ENCODE peak calls at places on chromosomes 2 and 18, in six cellular contexts. U is neuronal stem cell, A is H1, K is H9, Y is IMR-90, W is mesendoderm. X is an unnamed sample.
A peak's percentile ranks its signal among the peaks of the same experiment; 100 is the strongest.

GRCh38 chr2:3291750-3292149 is 85.9 kb downstream of the EIPR1 start:
- DNase-seq in U (no peak), A (no peak), K (no peak), Y (no peak), W (no peak), X (no peak)

GRCh38 chr2:8334866-8335325 is 347.0 kb upstream of the ID2 start:
- DNase-seq in U (no peak), A (no peak), K (no peak), Y (no peak), W (no peak), X (no peak)

GRCh38 chr2:54845094-54845493 is 121.6 kb downstream of the EML6 start:
- DNase-seq in U (no peak), A (no peak), K (no peak), Y (no peak), W (no peak), X (no peak)

GRCh38 chr2:10124538-10125045 is 2.1 kb downstream of the RRM2 start:
- DNase-seq in U (peak; percentile 60), A (no peak), K (no peak), Y (peak; percentile 82), W (peak; percentile 82), X (peak; percentile 83)

GRCh38 chr2:182541268-182541667 is 114.4 kb upstream of the PDE1A start:
- DNase-seq in U (no peak), A (no peak), K (no peak), Y (no peak), W (no peak), X (no peak)

GRCh38 chr2:69954069-69954468 is 7.4 kb downstream of the ASPRV1 start:
- DNase-seq in U (no peak), A (no peak), K (no peak), Y (no peak), W (no peak), X (no peak)

GRCh38 chr2:217947341-217948316 is 55.2 kb downstream of the TNS1 start:
- DNase-seq in U (no peak), A (peak; percentile 49), K (peak; percentile 74), Y (no peak), W (peak; percentile 85), X (no peak)

GRCh38 chr2:105376789-105377231 is 22.0 kb downstream of the FHL2 start:
- DNase-seq in U (no peak), A (no peak), K (no peak), Y (peak; percentile 92), W (peak; percentile 59), X (peak; percentile 85)

GRCh38 chr2:97995026-97995733 is 568 bp downstream of the TMEM131 start:
- DNase-seq in U (peak; percentile 63), A (no peak), K (no peak), Y (peak; percentile 17), W (peak; percentile 48), X (peak; percentile 57)

GRCh38 chr2:192053921-192054320 is 140.8 kb downstream of the TMEFF2 start:
- DNase-seq in U (no peak), A (no peak), K (no peak), Y (no peak), W (peak; percentile 17), X (no peak)

GRCh38 chr2:53767405-53768232 is at the start of gene CHAC2:
- DNase-seq in U (peak; percentile 74), A (no peak), K (peak; percentile 80), Y (peak; percentile 78), W (peak; percentile 89), X (peak; percentile 88)

GRCh38 chr2:185219981-185220380 is 518.6 kb upstream of the FSIP2 start:
- DNase-seq in U (no peak), A (no peak), K (no peak), Y (no peak), W (peak; percentile 20), X (peak; percentile 19)

GRCh38 chr2:120395686-120396518 is 50.0 kb downstream of the INHBB start:
- DNase-seq in U (no peak), A (no peak), K (peak; percentile 37), Y (no peak), W (peak; percentile 19), X (no peak)

GRCh38 chr2:189260361-189260761 is 80.8 kb upstream of the COL5A2 start:
- DNase-seq in U (no peak), A (no peak), K (no peak), Y (peak; percentile 78), W (no peak), X (no peak)

GRCh38 chr2:230680463-230681195 is 32.0 kb upstream of the CAB39 start:
- DNase-seq in U (no peak), A (no peak), K (no peak), Y (peak; percentile 86), W (no peak), X (no peak)

GRCh38 chr2:218400167-218400929 is 680 bp downstream of the CTDSP1 start:
- DNase-seq in U (peak; percentile 30), A (no peak), K (peak; percentile 60), Y (no peak), W (peak; percentile 60), X (peak; percentile 47)

GRCh38 chr18:9614401-9615279 is at the start of gene PPP4R1:
- DNase-seq in U (peak; percentile 78), A (peak; percentile 53), K (peak; percentile 85), Y (peak; percentile 52), W (peak; percentile 93), X (peak; percentile 72)

GRCh38 chr18:9612989-9613388 is 1.4 kb downstream of the PPP4R1 start:
- DNase-seq in U (no peak), A (no peak), K (no peak), Y (no peak), W (no peak), X (no peak)

GRCh38 chr18:9612215-9612830 is 2.0 kb downstream of the PPP4R1 start:
- DNase-seq in U (no peak), A (no peak), K (no peak), Y (peak; percentile 58), W (peak; percentile 55), X (peak; percentile 66)

GRCh38 chr18:9615280-9615797 is 980 bp upstream of the PPP4R1 start:
- DNase-seq in U (peak; percentile 17), A (no peak), K (no peak), Y (no peak), W (peak; percentile 40), X (no peak)

GRCh38 chr18:9613550-9614400 is 584 bp downstream of the PPP4R1 start:
- DNase-seq in U (peak; percentile 37), A (no peak), K (peak; percentile 64), Y (peak; percentile 27), W (peak; percentile 79), X (peak; percentile 70)
- H4K8ac ChIP-seq in U (peak overlapping the region; percentile 26), A (peak overlapping the region; percentile 86), K (no peak overlapping the region), Y (peak overlapping the region; percentile 80), W (peak overlapping the region; percentile 65), X (peak overlapping the region; percentile 92)

GRCh38 chr18:42828881-42829280 is 286.6 kb downstream of the RIT2 start:
- DNase-seq in U (no peak), A (no peak), K (no peak), Y (no peak), W (no peak), X (no peak)
- H4K8ac ChIP-seq in U (no peak overlapping the region), A (no peak overlapping the region), K (no peak overlapping the region), Y (no peak overlapping the region), W (no peak overlapping the region), X (no peak overlapping the region)

DNA sequence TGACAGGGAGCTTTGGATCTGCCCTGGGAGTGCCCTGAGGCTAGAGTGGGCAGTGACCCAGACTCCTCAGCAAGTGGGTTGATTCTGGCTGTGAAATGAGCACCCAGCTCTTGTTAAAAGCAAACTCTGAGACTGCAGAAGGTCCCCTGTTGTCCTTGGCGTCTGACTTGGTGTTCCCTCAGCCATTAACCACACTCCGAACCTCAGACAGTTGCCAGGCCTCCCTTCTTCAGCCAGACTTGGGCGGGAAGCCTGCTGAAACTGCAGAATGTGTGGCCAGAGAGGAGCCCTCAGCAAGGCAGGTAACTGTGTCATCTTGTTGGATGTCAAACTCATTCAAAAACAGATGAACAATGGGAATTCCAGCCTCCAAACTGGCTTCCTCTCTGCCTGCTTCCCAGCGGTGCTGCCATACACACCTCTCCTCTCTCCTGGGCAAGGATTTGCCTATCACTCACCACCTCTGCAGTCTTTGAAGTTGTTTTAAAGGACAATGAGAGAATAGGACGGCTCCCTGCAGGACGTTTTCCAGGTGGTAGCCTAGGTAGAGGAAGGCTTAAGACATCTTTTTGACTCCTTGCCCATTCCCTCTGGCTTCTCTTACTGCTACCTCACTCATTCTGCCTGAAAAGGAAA is 38.9 kb upstream of the B3GNT2 start:
- DNase-seq in U (no peak), A (no peak), K (peak; percentile 38), Y (no peak), W (peak; percentile 66), X (no peak)
- H4K8ac ChIP-seq in U (no peak overlapping the region), A (no peak overlapping the region), K (no peak overlapping the region), Y (no peak overlapping the region), W (no peak overlapping the region), X (no peak overlapping the region)

GRCh38 chr2:42132966-42133641 is 36.0 kb upstream of the EML4 start:
- DNase-seq in U (peak; percentile 63), A (no peak), K (peak; percentile 65), Y (peak; percentile 98), W (peak; percentile 99), X (peak; percentile 95)
- H4K8ac ChIP-seq in U (no peak overlapping the region), A (peak overlapping the region; percentile 16), K (no peak overlapping the region), Y (peak overlapping the region; percentile 14), W (no peak overlapping the region), X (peak overlapping the region; percentile 57)

GRCh38 chr2:151996243-151997003 is 102.4 kb downstream of the CACNB4 start:
- DNase-seq in U (no peak), A (no peak), K (no peak), Y (no peak), W (no peak), X (no peak)
- H4K8ac ChIP-seq in U (no peak overlapping the region), A (no peak overlapping the region), K (no peak overlapping the region), Y (no peak overlapping the region), W (no peak overlapping the region), X (no peak overlapping the region)

X was measured in mesenchymal stem cell.